ENCODE peak calls at places on chromosomes 11 and 22, in nine cellular contexts. One of them, this sample, is unnamed.

GRCh38 chr11:10926801-10927200 is 68.9 kb upstream of the ZBED5 start:
- DNase-seq in body of pancreas: no peak
- DNase-seq in transverse colon: no peak
- DNase-seq in colonic mucosa: no peak
- DNase-seq in heart right ventricle: no peak
- DNase-seq in A549: no peak
- DNase-seq in pancreas: no peak
- DNase-seq in gastrocnemius medialis: no peak
- DNase-seq in stomach: no peak
- DNase-seq in this sample: no peak

GRCh38 chr11:10456519-10456918 is 1.5 kb downstream of the AMPD3 start:
- DNase-seq in A549: no peak
- DNase-seq in transverse colon: no peak
- DNase-seq in pancreas: no peak
- DNase-seq in heart right ventricle: no peak
- DNase-seq in stomach: no peak
- DNase-seq in colonic mucosa: no peak
- DNase-seq in gastrocnemius medialis: no peak
- DNase-seq in body of pancreas: no peak
- DNase-seq in this sample: no peak

GRCh38 chr11:130581631-130582030 is 133.2 kb downstream of the ADAMTS15 start:
- DNase-seq in body of pancreas: no peak
- DNase-seq in colonic mucosa: no peak
- DNase-seq in stomach: no peak
- DNase-seq in pancreas: no peak
- DNase-seq in A549: no peak
- DNase-seq in gastrocnemius medialis: no peak
- DNase-seq in transverse colon: no peak
- DNase-seq in heart right ventricle: no peak
- DNase-seq in this sample: peak; percentile 59

GRCh38 chr11:108697872-108698473 is 33.1 kb downstream of the DDX10 start:
- DNase-seq in colonic mucosa: peak; percentile 39
- DNase-seq in A549: peak; percentile 38
- DNase-seq in heart right ventricle: peak; percentile 65
- DNase-seq in body of pancreas: peak; percentile 53
- DNase-seq in pancreas: peak; percentile 47
- DNase-seq in gastrocnemius medialis: peak; percentile 21
- DNase-seq in stomach: peak; percentile 44
- DNase-seq in transverse colon: peak; percentile 29
- DNase-seq in this sample: peak; percentile 59

GRCh38 chr11:65576867-65577755 is 1.3 kb downstream of the EHBP1L1 start:
- DNase-seq in body of pancreas: peak; percentile 53
- DNase-seq in heart right ventricle: peak; percentile 79
- DNase-seq in transverse colon: peak; percentile 81
- DNase-seq in stomach: peak; percentile 78
- DNase-seq in pancreas: peak; percentile 77
- DNase-seq in A549: peak; percentile 94
- DNase-seq in gastrocnemius medialis: peak; percentile 98
- DNase-seq in colonic mucosa: peak; percentile 78
- DNase-seq in this sample: peak; percentile 48

GRCh38 chr22:19046719-19047609 is 75.2 kb downstream of the DGCR2 start:
- DNase-seq in body of pancreas: no peak
- DNase-seq in transverse colon: no peak
- DNase-seq in colonic mucosa: no peak
- DNase-seq in pancreas: no peak
- DNase-seq in heart right ventricle: no peak
- DNase-seq in gastrocnemius medialis: peak; percentile 5
- DNase-seq in A549: no peak
- DNase-seq in stomach: no peak
- DNase-seq in this sample: no peak

GRCh38 chr22:43897751-43898261 is 6.0 kb upstream of the PNPLA5 start:
- DNase-seq in stomach: no peak
- DNase-seq in pancreas: peak; percentile 23
- DNase-seq in A549: no peak
- DNase-seq in transverse colon: no peak
- DNase-seq in body of pancreas: no peak
- DNase-seq in heart right ventricle: no peak
- DNase-seq in colonic mucosa: no peak
- DNase-seq in gastrocnemius medialis: no peak
- DNase-seq in this sample: peak; percentile 86

GRCh38 chr22:36998620-36999351 is 20.5 kb downstream of the TST start:
- DNase-seq in stomach: no peak
- DNase-seq in heart right ventricle: no peak
- DNase-seq in body of pancreas: no peak
- DNase-seq in A549: no peak
- DNase-seq in transverse colon: peak; percentile 44
- DNase-seq in gastrocnemius medialis: no peak
- DNase-seq in colonic mucosa: no peak
- DNase-seq in pancreas: no peak
- DNase-seq in this sample: no peak

GRCh38 chr11:34331736-34332135 is 26.1 kb downstream of the ABTB2 start:
- DNase-seq in stomach: no peak
- DNase-seq in colonic mucosa: no peak
- DNase-seq in gastrocnemius medialis: no peak
- DNase-seq in transverse colon: no peak
- DNase-seq in A549: peak; percentile 61
- DNase-seq in heart right ventricle: no peak
- DNase-seq in body of pancreas: no peak
- DNase-seq in pancreas: no peak
- DNase-seq in this sample: no peak
- H3K27ac ChIP-seq in stomach: no peak overlapping the region
- H3K27ac ChIP-seq in colonic mucosa: peak overlapping the region; percentile 54
- H3K27ac ChIP-seq in gastrocnemius medialis: no peak overlapping the region
- H3K27ac ChIP-seq in transverse colon: no peak overlapping the region
- H3K27ac ChIP-seq in A549: peak overlapping the region; percentile 68
- H3K27ac ChIP-seq in heart right ventricle: no peak overlapping the region
- H3K27ac ChIP-seq in body of pancreas: no peak overlapping the region
- H3K27ac ChIP-seq in pancreas: no peak overlapping the region
- H3K27ac ChIP-seq in this sample: no peak overlapping the region

GRCh38 chr22:50289151-50289941 is 18.1 kb downstream of the PLXNB2 start:
- DNase-seq in pancreas: no peak
- DNase-seq in heart right ventricle: no peak
- DNase-seq in stomach: no peak
- DNase-seq in colonic mucosa: no peak
- DNase-seq in transverse colon: no peak
- DNase-seq in gastrocnemius medialis: no peak
- DNase-seq in body of pancreas: no peak
- DNase-seq in A549: no peak
- DNase-seq in this sample: no peak
- H3K4me1 ChIP-seq in pancreas: peaks cover 17% of the 10 kb centered on the region
- H3K4me1 ChIP-seq in heart right ventricle: peaks cover 28% of the 10 kb centered on the region
- H3K4me1 ChIP-seq in stomach: peaks cover 75% of the 10 kb centered on the region
- H3K4me1 ChIP-seq in colonic mucosa: peaks cover 16% of the 10 kb centered on the region
- H3K4me1 ChIP-seq in transverse colon: peaks cover 21% of the 10 kb centered on the region
- H3K4me1 ChIP-seq in gastrocnemius medialis: peaks cover 2% of the 10 kb centered on the region
- H3K4me1 ChIP-seq in body of pancreas: peaks cover 44% of the 10 kb centered on the region
- H3K4me1 ChIP-seq in A549: peaks cover 19% of the 10 kb centered on the region
- H3K4me1 ChIP-seq in this sample: peaks cover 20% of the 10 kb centered on the region

GRCh38 chr11:46105134-46105628 is 16.1 kb downstream of the PHF21A start:
- DNase-seq in body of pancreas: no peak
- DNase-seq in A549: no peak
- DNase-seq in heart right ventricle: no peak
- DNase-seq in gastrocnemius medialis: no peak
- DNase-seq in pancreas: no peak
- DNase-seq in stomach: no peak
- DNase-seq in transverse colon: no peak
- DNase-seq in colonic mucosa: no peak
- DNase-seq in this sample: no peak

GRCh38 chr11:46106530-46107407 is 14.5 kb downstream of the PHF21A start:
- DNase-seq in gastrocnemius medialis: no peak
- DNase-seq in colonic mucosa: no peak
- DNase-seq in body of pancreas: no peak
- DNase-seq in transverse colon: no peak
- DNase-seq in pancreas: no peak
- DNase-seq in A549: no peak
- DNase-seq in stomach: no peak
- DNase-seq in heart right ventricle: no peak
- DNase-seq in this sample: no peak

GRCh38 chr11:46107780-46108179 is 13.5 kb downstream of the PHF21A start:
- DNase-seq in heart right ventricle: no peak
- DNase-seq in A549: no peak
- DNase-seq in pancreas: no peak
- DNase-seq in colonic mucosa: no peak
- DNase-seq in transverse colon: no peak
- DNase-seq in stomach: no peak
- DNase-seq in body of pancreas: no peak
- DNase-seq in gastrocnemius medialis: no peak
- DNase-seq in this sample: no peak

GRCh38 chr11:46107408-46107718 is 13.9 kb downstream of the PHF21A start:
- DNase-seq in body of pancreas: no peak
- DNase-seq in pancreas: no peak
- DNase-seq in A549: no peak
- DNase-seq in transverse colon: no peak
- DNase-seq in stomach: no peak
- DNase-seq in gastrocnemius medialis: no peak
- DNase-seq in colonic mucosa: no peak
- DNase-seq in heart right ventricle: no peak
- DNase-seq in this sample: no peak

DNA sequence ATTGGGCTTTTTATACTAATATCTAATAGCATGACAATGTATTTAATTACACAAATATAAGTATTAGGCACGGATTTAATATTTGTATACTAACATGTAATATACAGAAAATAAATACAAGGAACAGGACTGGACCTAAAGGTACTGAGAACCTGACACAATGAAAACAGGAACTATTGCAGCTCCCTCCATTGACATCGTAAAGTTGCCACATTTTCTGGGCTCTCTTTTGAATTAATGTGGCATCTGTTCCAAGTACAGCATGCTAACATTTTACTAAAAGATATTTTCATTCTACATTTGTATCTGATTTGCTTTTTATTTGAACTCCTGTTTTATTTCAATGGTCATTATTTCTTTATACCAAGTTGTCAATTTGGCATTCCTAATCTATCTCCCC is 15.4 kb downstream of the PHF21A start:
- DNase-seq in stomach: no peak
- DNase-seq in pancreas: no peak
- DNase-seq in transverse colon: no peak
- DNase-seq in body of pancreas: no peak
- DNase-seq in colonic mucosa: no peak
- DNase-seq in heart right ventricle: no peak
- DNase-seq in gastrocnemius medialis: no peak
- DNase-seq in A549: no peak
- DNase-seq in this sample: no peak
- H3K27ac ChIP-seq in stomach: no peak overlapping the region
- H3K27ac ChIP-seq in pancreas: no peak overlapping the region
- H3K27ac ChIP-seq in transverse colon: no peak overlapping the region
- H3K27ac ChIP-seq in body of pancreas: no peak overlapping the region
- H3K27ac ChIP-seq in colonic mucosa: no peak overlapping the region
- H3K27ac ChIP-seq in heart right ventricle: no peak overlapping the region
- H3K27ac ChIP-seq in gastrocnemius medialis: no peak overlapping the region
- H3K27ac ChIP-seq in A549: no peak overlapping the region
- H3K27ac ChIP-seq in this sample: no peak overlapping the region

GRCh38 chr11:1480555-1481482 is 5.8 kb downstream of the MOB2 start:
- DNase-seq in pancreas: no peak
- DNase-seq in gastrocnemius medialis: peak; percentile 9
- DNase-seq in colonic mucosa: no peak
- DNase-seq in heart right ventricle: no peak
- DNase-seq in A549: no peak
- DNase-seq in stomach: no peak
- DNase-seq in transverse colon: no peak
- DNase-seq in body of pancreas: peak; percentile 4
- DNase-seq in this sample: no peak

GRCh38 chr11:1479006-1479677 is 7.4 kb downstream of the MOB2 start:
- DNase-seq in colonic mucosa: no peak
- DNase-seq in stomach: no peak
- DNase-seq in transverse colon: no peak
- DNase-seq in heart right ventricle: no peak
- DNase-seq in A549: no peak
- DNase-seq in body of pancreas: peak; percentile 35
- DNase-seq in pancreas: no peak
- DNase-seq in gastrocnemius medialis: peak; percentile 8
- DNase-seq in this sample: no peak

GRCh38 chr11:1481483-1481825 is 5.1 kb downstream of the MOB2 start:
- DNase-seq in heart right ventricle: no peak
- DNase-seq in pancreas: no peak
- DNase-seq in body of pancreas: no peak
- DNase-seq in stomach: no peak
- DNase-seq in gastrocnemius medialis: no peak
- DNase-seq in transverse colon: no peak
- DNase-seq in colonic mucosa: no peak
- DNase-seq in A549: no peak
- DNase-seq in this sample: no peak

GRCh38 chr11:1479678-1480118 is 6.9 kb downstream of the MOB2 start:
- DNase-seq in colonic mucosa: no peak
- DNase-seq in pancreas: no peak
- DNase-seq in body of pancreas: peak; percentile 4
- DNase-seq in gastrocnemius medialis: peak; percentile 7
- DNase-seq in stomach: no peak
- DNase-seq in transverse colon: no peak
- DNase-seq in heart right ventricle: no peak
- DNase-seq in A549: no peak
- DNase-seq in this sample: no peak

DNA sequence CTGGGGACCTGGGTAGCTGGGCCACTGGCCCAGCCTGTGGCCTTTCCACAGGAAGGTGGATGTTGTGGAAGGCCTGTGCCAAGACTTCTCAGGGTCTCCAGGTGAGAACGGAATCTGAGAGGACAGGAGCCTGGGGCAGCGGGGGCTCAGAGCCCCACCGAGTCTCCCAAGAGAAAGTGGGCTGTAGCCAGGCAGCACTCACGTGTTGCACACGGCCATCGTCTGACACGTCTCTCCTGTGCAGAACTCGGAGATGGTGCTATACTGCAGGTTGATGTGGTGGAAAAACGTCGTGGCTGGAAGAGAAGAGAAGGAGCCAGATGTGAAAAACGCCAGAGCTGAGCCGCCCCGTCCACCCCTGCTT is 6.4 kb downstream of the MOB2 start:
- DNase-seq in transverse colon: no peak
- DNase-seq in colonic mucosa: no peak
- DNase-seq in body of pancreas: peak; percentile 5
- DNase-seq in gastrocnemius medialis: no peak
- DNase-seq in pancreas: no peak
- DNase-seq in heart right ventricle: no peak
- DNase-seq in A549: no peak
- DNase-seq in stomach: no peak
- DNase-seq in this sample: no peak
- H3K4me1 ChIP-seq in transverse colon: peaks cover 29% of the 10 kb centered on the region
- H3K4me1 ChIP-seq in colonic mucosa: no peaks in the 10 kb centered on the region
- H3K4me1 ChIP-seq in body of pancreas: peaks cover 3% of the 10 kb centered on the region
- H3K4me1 ChIP-seq in gastrocnemius medialis: peaks cover 36% of the 10 kb centered on the region
- H3K4me1 ChIP-seq in pancreas: no peaks in the 10 kb centered on the region
- H3K4me1 ChIP-seq in heart right ventricle: peaks cover 59% of the 10 kb centered on the region
- H3K4me1 ChIP-seq in A549: no peaks in the 10 kb centered on the region
- H3K4me1 ChIP-seq in stomach: peaks cover 40% of the 10 kb centered on the region
- H3K4me1 ChIP-seq in this sample: no peaks in the 10 kb centered on the region